ENCODE peak calls at places on chromosomes 7 and 10, in nine cellular contexts. Q, I, N, F, D, G, B, E and L are unnamed samples.

GRCh38 chr10:109871476-109871875 is 51.8 kb downstream of the XPNPEP1 start:
- DNase-seq in Q (no peak), I (no peak), N (no peak), F (no peak), D (no peak), G (no peak), B (no peak), E (peak; percentile 20), L (no peak)

GRCh38 chr10:86659161-86659691 is 4.9 kb downstream of the OPN4 start:
- DNase-seq in Q (no peak), I (no peak), N (no peak), F (no peak), D (no peak), G (no peak), B (no peak), E (no peak), L (no peak)

GRCh38 chr7:128937647-128938523 is at the start of gene IRF5:
- DNase-seq in Q (peak; percentile 15), I (no peak), N (no peak), F (no peak), D (no peak), G (peak; percentile 81), B (peak; percentile 49), E (peak; percentile 80), L (no peak)

GRCh38 chr7:50653116-50653854 is 88.1 kb upstream of the DDC start:
- DNase-seq in Q (no peak), I (no peak), N (no peak), F (no peak), D (no peak), G (peak; percentile 35), B (no peak), E (peak; percentile 41), L (no peak)

GRCh38 chr10:68348265-68348741 is 15.6 kb upstream of the PBLD start:
- DNase-seq in Q (peak; percentile 28), I (peak; percentile 73), N (no peak), F (peak; percentile 17), D (peak; percentile 58), G (peak; percentile 38), B (no peak), E (peak; percentile 36), L (peak; percentile 53)

GRCh38 chr7:107327986-107328569 is 141.8 kb upstream of the GPR22 start:
- DNase-seq in Q (no peak), I (no peak), N (no peak), F (no peak), D (no peak), G (no peak), B (no peak), E (no peak), L (no peak)

GRCh38 chr7:155865830-155866545 is 53.7 kb upstream of the SHH start:
- DNase-seq in Q (no peak), I (no peak), N (no peak), F (no peak), D (no peak), G (peak; percentile 36), B (no peak), E (peak; percentile 73), L (no peak)

GRCh38 chr10:11097686-11098085 is 80.0 kb downstream of the CELF2 start:
- DNase-seq in Q (no peak), I (no peak), N (no peak), F (no peak), D (no peak), G (no peak), B (no peak), E (no peak), L (no peak)

GRCh38 chr10:103569877-103570276 is 76.4 kb downstream of the NEURL1 start:
- DNase-seq in Q (no peak), I (no peak), N (no peak), F (no peak), D (no peak), G (no peak), B (no peak), E (no peak), L (no peak)

GRCh38 chr10:103574116-103575061 is 80.9 kb downstream of the NEURL1 start:
- DNase-seq in Q (no peak), I (peak; percentile 53), N (no peak), F (no peak), D (no peak), G (no peak), B (no peak), E (no peak), L (no peak)

GRCh38 chr10:103570844-103571655 is 77.5 kb downstream of the NEURL1 start:
- DNase-seq in Q (no peak), I (no peak), N (no peak), F (no peak), D (no peak), G (no peak), B (no peak), E (no peak), L (no peak)

GRCh38 chr10:103572597-103573321 is 79.3 kb downstream of the NEURL1 start:
- DNase-seq in Q (no peak), I (no peak), N (no peak), F (no peak), D (no peak), G (no peak), B (no peak), E (no peak), L (no peak)

DNA sequence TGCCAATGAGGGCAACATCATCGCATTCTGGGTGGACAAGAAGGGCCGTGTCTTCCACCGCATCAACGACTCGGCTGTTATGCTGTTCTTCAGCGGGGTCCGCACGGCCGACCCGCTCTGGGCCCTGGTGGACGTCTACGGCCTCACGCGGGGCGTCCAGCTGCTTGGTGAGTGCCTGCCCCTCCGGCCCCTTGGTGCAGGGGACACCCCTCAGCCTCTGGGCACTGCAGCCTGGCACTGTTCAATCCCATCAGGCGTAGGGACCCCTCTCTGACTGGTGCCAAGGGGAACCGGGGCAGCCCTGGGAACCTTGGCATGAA is 78.1 kb downstream of the NEURL1 start:
- DNase-seq in Q (no peak), I (no peak), N (no peak), F (no peak), D (no peak), G (no peak), B (no peak), E (no peak), L (no peak)
- TF ChIP-seq POLR2AphosphoS5 in Q (no peak), I (no peak), N (no peak), F (no peak), D (no peak), G (no peak), B (no peak), E (no peak), L (no peak)

DNA sequence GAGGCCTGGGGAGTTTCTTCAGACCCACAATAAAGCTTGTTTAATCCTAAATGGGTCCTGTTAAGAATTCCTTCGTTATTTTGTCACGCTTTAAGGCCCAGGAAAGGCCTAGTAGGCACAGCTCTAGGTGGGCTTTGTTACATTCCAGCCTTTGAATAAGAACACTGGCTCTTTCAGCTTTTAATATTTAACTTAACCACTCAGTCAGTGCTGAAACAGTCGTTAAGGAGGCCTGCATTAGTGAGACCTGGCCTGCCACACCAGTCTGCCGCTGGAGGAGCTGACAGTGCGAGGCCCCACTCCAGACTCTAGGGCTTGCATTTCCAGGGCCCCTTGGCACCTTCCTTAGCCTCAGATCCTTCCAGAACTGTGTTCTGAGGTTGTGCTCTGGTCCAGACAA is 351.4 kb downstream of the GLRX3 start:
- DNase-seq in Q (no peak), I (no peak), N (no peak), F (no peak), D (no peak), G (no peak), B (no peak), E (peak; percentile 2), L (no peak)
- TF ChIP-seq POLR2AphosphoS5 in Q (no peak), I (no peak), N (no peak), F (no peak), D (no peak), G (no peak), B (no peak), E (no peak), L (no peak)

GRCh38 chr7:56078196-56078595 is 14.1 kb downstream of the SUMF2 start:
- DNase-seq in Q (no peak), I (no peak), N (no peak), F (no peak), D (no peak), G (no peak), B (no peak), E (no peak), L (no peak)

GRCh38 chr7:56077681-56078080 is 13.6 kb downstream of the SUMF2 start:
- DNase-seq in Q (no peak), I (no peak), N (no peak), F (no peak), D (no peak), G (no peak), B (no peak), E (no peak), L (no peak)

GRCh38 chr7:56083150-56083785 is 9.5 kb downstream of the PHKG1 start:
- DNase-seq in Q (no peak), I (no peak), N (no peak), F (no peak), D (no peak), G (no peak), B (no peak), E (no peak), L (no peak)

GRCh38 chr7:56081626-56082340 is 11.0 kb downstream of the PHKG1 start:
- DNase-seq in Q (no peak), I (no peak), N (no peak), F (no peak), D (no peak), G (no peak), B (no peak), E (no peak), L (no peak)

DNA sequence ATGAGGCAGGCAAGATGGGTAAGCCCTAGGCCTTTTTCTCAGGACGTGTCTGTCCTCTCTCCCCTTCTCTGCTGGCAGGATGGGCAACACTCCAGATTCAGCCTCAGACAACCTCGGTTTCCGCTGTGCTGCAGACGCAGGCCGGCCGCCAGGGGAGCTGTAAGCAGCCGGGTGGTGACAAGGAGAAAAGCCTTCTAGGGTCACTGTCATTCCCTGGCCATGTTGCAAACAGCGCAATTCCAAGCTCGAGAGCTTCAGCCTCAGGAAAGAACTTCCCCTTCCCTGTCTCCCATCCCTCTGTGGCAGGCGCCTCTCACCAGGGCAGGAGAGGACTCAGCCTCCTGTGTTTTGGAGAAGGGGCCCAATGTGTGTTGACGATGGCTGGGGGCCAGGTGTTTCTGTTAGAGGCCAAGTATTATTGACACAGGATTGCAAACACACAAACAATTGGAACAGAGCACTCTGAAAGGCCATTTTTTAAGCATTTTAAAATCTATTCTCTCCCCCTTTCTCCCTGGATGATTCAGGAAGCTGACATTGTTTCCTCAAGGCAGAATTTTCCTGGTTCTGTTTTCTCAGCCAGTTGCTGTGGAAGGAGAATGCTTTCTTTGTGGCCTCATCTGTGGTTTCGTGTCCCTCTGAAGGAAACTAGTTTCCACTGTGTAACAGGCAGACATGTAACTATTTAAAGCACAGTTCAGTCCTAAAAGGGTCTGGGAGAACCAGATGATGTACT is 13.1 kb downstream of the PHKG1 start:
- DNase-seq in Q (no peak), I (no peak), N (no peak), F (no peak), D (no peak), G (peak; percentile 63), B (peak; percentile 81), E (peak; percentile 78), L (no peak)
- TF ChIP-seq POLR2AphosphoS5 in Q (no peak), I (no peak), N (no peak), F (no peak), D (no peak), G (peak; percentile 24), B (peak; percentile 69), E (peak; percentile 57), L (no peak)

DNA sequence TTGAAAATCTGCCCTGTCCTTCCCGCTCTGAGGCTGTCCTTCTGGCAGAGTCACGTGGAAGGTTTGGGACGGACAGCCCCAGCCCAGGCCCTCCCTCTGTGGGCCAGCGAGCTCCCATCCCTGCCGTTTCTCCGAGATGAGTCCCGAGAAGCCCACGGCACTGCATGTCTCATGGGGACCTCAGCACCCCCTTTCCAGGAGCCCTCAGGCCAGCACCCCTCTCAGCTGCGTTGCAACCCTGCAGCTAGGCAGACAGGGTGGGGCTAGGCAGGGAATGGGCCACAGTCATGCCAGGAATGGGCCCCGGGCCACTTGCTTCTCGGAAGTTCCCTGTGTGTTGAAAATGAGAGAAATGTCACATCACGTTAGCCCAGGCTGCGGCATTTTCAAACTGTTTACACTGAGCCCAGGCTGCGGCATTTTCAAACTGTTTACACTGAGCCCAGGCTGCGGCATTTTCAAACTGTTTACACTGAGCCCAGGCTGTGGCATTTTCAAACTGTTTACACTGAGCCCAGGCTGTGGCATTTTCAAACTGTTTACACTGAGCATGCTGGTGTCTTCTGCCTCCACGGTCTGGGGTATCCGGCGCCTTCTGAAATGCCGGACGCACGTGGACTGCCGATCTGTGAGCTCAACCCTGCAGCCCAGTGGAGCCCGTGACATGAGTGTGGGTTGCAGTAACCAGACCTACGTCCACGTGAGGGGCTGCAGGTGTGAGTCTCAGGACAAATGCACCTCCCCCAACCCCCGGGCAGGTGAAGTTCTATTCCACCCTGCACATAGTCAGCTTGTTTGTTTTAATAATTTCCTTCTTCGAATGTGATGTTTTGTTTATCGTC is 42.6 kb downstream of the FAM20C start:
- DNase-seq in Q (no peak), I (no peak), N (no peak), F (no peak), D (no peak), G (peak; percentile 37), B (peak; percentile 86), E (peak; percentile 76), L (no peak)
- TF ChIP-seq POLR2AphosphoS5 in Q (no peak), I (no peak), N (no peak), F (no peak), D (peak; percentile 31), G (peak; percentile 30), B (peak; percentile 69), E (no peak), L (no peak)